ENCODE peak calls at places on chromosome 11, in five cellular contexts. One of them, this sample, is unnamed.

GRCh38 chr11:109971184-109971523 is 122.0 kb upstream of the ZC3H12C start:
- DNase-seq in HFF-Myc: peak; percentile 16
- DNase-seq in left ventricle myocardium inferior: no peak
- DNase-seq in astrocyte of the spinal cord: peak; percentile 85
- DNase-seq in neural crest cell: no peak
- DNase-seq in this sample: no peak

GRCh38 chr11:65703846-65704245 is 8.2 kb upstream of the KAT5 start:
- DNase-seq in HFF-Myc: no peak
- DNase-seq in left ventricle myocardium inferior: no peak
- DNase-seq in astrocyte of the spinal cord: no peak
- DNase-seq in neural crest cell: no peak
- DNase-seq in this sample: no peak

GRCh38 chr11:69878927-69879733 is 59.9 kb upstream of the FGF3 start:
- DNase-seq in HFF-Myc: no peak
- DNase-seq in left ventricle myocardium inferior: peak; percentile 8
- DNase-seq in astrocyte of the spinal cord: no peak
- DNase-seq in neural crest cell: no peak
- DNase-seq in this sample: no peak

GRCh38 chr11:46373787-46374740 is 7.4 kb upstream of the MDK start:
- DNase-seq in HFF-Myc: no peak
- DNase-seq in left ventricle myocardium inferior: no peak
- DNase-seq in astrocyte of the spinal cord: no peak
- DNase-seq in neural crest cell: no peak
- DNase-seq in this sample: no peak

GRCh38 chr11:10902756-10903155 is 44.9 kb upstream of the ZBED5 start:
- DNase-seq in HFF-Myc: no peak
- DNase-seq in left ventricle myocardium inferior: no peak
- DNase-seq in astrocyte of the spinal cord: no peak
- DNase-seq in neural crest cell: no peak
- DNase-seq in this sample: no peak

GRCh38 chr11:134908583-134908982 is 496.5 kb upstream of the B3GAT1 start:
- DNase-seq in HFF-Myc: no peak
- DNase-seq in left ventricle myocardium inferior: no peak
- DNase-seq in astrocyte of the spinal cord: no peak
- DNase-seq in neural crest cell: no peak
- DNase-seq in this sample: no peak

GRCh38 chr11:67366546-67366945 is 6.9 kb downstream of the CLCF1 start:
- DNase-seq in HFF-Myc: no peak
- DNase-seq in left ventricle myocardium inferior: no peak
- DNase-seq in astrocyte of the spinal cord: no peak
- DNase-seq in neural crest cell: no peak
- DNase-seq in this sample: no peak

GRCh38 chr11:103729653-103730052 is 306.8 kb upstream of the DDI1 start:
- DNase-seq in HFF-Myc: no peak
- DNase-seq in left ventricle myocardium inferior: no peak
- DNase-seq in astrocyte of the spinal cord: peak; percentile 4
- DNase-seq in neural crest cell: no peak
- DNase-seq in this sample: no peak

GRCh38 chr11:1921576-1922141 is 2.2 kb downstream of the TNNT3 start:
- DNase-seq in HFF-Myc: no peak
- DNase-seq in left ventricle myocardium inferior: no peak
- DNase-seq in astrocyte of the spinal cord: no peak
- DNase-seq in neural crest cell: no peak
- DNase-seq in this sample: no peak

GRCh38 chr11:75097173-75097557 is 489 bp upstream of the OR2AT4 start:
- DNase-seq in HFF-Myc: no peak
- DNase-seq in left ventricle myocardium inferior: no peak
- DNase-seq in astrocyte of the spinal cord: no peak
- DNase-seq in neural crest cell: no peak
- DNase-seq in this sample: no peak

GRCh38 chr11:35893796-35894475 is 49.9 kb upstream of the LDLRAD3 start:
- DNase-seq in HFF-Myc: peak; percentile 57
- DNase-seq in left ventricle myocardium inferior: no peak
- DNase-seq in astrocyte of the spinal cord: no peak
- DNase-seq in neural crest cell: no peak
- DNase-seq in this sample: no peak

GRCh38 chr11:35558468-35558867 is 33.1 kb upstream of the PAMR1 start:
- DNase-seq in HFF-Myc: no peak
- DNase-seq in left ventricle myocardium inferior: no peak
- DNase-seq in astrocyte of the spinal cord: peak; percentile 61
- DNase-seq in neural crest cell: no peak
- DNase-seq in this sample: no peak

GRCh38 chr11:63443714-63444113 is 47.3 kb downstream of the PLAAT5 start:
- DNase-seq in HFF-Myc: no peak
- DNase-seq in left ventricle myocardium inferior: no peak
- DNase-seq in astrocyte of the spinal cord: no peak
- DNase-seq in neural crest cell: no peak
- DNase-seq in this sample: no peak

GRCh38 chr11:99352642-99353041 is 331.9 kb downstream of the CNTN5 start:
- DNase-seq in HFF-Myc: no peak
- DNase-seq in left ventricle myocardium inferior: peak; percentile 36
- DNase-seq in astrocyte of the spinal cord: no peak
- DNase-seq in neural crest cell: no peak
- DNase-seq in this sample: no peak

GRCh38 chr11:75639752-75640151 is 29.1 kb downstream of the MAP6 start:
- DNase-seq in HFF-Myc: no peak
- DNase-seq in left ventricle myocardium inferior: peak; percentile 78
- DNase-seq in astrocyte of the spinal cord: peak; percentile 59
- DNase-seq in neural crest cell: peak; percentile 17
- DNase-seq in this sample: no peak

GRCh38 chr11:99918761-99919160 is 768.3 kb upstream of the ARHGAP42 start:
- DNase-seq in HFF-Myc: no peak
- DNase-seq in left ventricle myocardium inferior: no peak
- DNase-seq in astrocyte of the spinal cord: no peak
- DNase-seq in neural crest cell: no peak
- DNase-seq in this sample: no peak

GRCh38 chr11:84817998-84818397 is 809.1 kb downstream of the DLG2 start:
- DNase-seq in HFF-Myc: no peak
- DNase-seq in left ventricle myocardium inferior: no peak
- DNase-seq in astrocyte of the spinal cord: peak; percentile 6
- DNase-seq in neural crest cell: no peak
- DNase-seq in this sample: no peak

GRCh38 chr11:68447015-68447801 is 13.3 kb upstream of the PPP6R3 start:
- DNase-seq in HFF-Myc: no peak
- DNase-seq in left ventricle myocardium inferior: peak; percentile 78
- DNase-seq in astrocyte of the spinal cord: peak; percentile 58
- DNase-seq in neural crest cell: peak; percentile 71
- DNase-seq in this sample: peak; percentile 87

GRCh38 chr11:908273-908672 is 2.3 kb downstream of the CHID1 start:
- DNase-seq in HFF-Myc: no peak
- DNase-seq in left ventricle myocardium inferior: no peak
- DNase-seq in astrocyte of the spinal cord: no peak
- DNase-seq in neural crest cell: no peak
- DNase-seq in this sample: no peak

GRCh38 chr11:121654506-121655480 is 202.0 kb upstream of the SORL1-AS1 start:
- DNase-seq in HFF-Myc: no peak
- DNase-seq in left ventricle myocardium inferior: no peak
- DNase-seq in astrocyte of the spinal cord: no peak
- DNase-seq in neural crest cell: no peak
- DNase-seq in this sample: no peak
- TF ChIP-seq CTCF in HFF-Myc: no peak
- TF ChIP-seq CTCF in left ventricle myocardium inferior: no peak
- TF ChIP-seq CTCF in astrocyte of the spinal cord: no peak
- TF ChIP-seq CTCF in neural crest cell: no peak
- TF ChIP-seq CTCF in this sample: no peak

DNA sequence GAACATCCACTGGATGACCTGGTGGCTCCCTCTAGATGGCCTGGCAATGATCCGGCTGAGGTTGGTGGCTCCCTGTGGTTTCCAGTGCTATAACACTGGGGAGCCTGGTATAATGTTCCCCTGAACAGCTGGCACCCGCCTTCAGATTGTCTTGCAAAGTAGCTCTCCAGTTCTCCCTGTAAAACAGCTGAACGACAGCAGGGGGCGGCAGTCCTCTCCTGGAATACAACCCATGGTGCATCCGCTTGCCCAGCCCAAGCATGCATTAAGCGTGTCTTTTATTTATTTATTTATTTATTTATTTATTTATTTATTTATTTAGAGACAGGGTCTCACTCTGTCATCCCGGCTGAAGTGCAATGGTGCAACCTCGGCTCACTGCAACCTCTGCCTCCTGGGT is 258.9 kb downstream of the BUD13 start:
- DNase-seq in HFF-Myc: peak; percentile 4
- DNase-seq in left ventricle myocardium inferior: peak; percentile 21
- DNase-seq in astrocyte of the spinal cord: peak; percentile 15
- DNase-seq in neural crest cell: peak; percentile 36
- DNase-seq in this sample: peak; percentile 66
- TF ChIP-seq CTCF in HFF-Myc: peak; percentile 40
- TF ChIP-seq CTCF in left ventricle myocardium inferior: peak; percentile 43
- TF ChIP-seq CTCF in astrocyte of the spinal cord: no peak
- TF ChIP-seq CTCF in neural crest cell: peak; percentile 53
- TF ChIP-seq CTCF in this sample: peak; percentile 68

GRCh38 chr11:76880956-76881355 is 20.2 kb downstream of the ACER3 start:
- DNase-seq in HFF-Myc: no peak
- DNase-seq in left ventricle myocardium inferior: no peak
- DNase-seq in astrocyte of the spinal cord: no peak
- DNase-seq in neural crest cell: no peak
- DNase-seq in this sample: no peak

GRCh38 chr11:76878014-76878413 is 17.3 kb downstream of the ACER3 start:
- DNase-seq in HFF-Myc: no peak
- DNase-seq in left ventricle myocardium inferior: no peak
- DNase-seq in astrocyte of the spinal cord: no peak
- DNase-seq in neural crest cell: no peak
- DNase-seq in this sample: no peak

GRCh38 chr11:76885390-76886097 is 24.8 kb downstream of the ACER3 start:
- DNase-seq in HFF-Myc: no peak
- DNase-seq in left ventricle myocardium inferior: no peak
- DNase-seq in astrocyte of the spinal cord: peak; percentile 67
- DNase-seq in neural crest cell: no peak
- DNase-seq in this sample: no peak

DNA sequence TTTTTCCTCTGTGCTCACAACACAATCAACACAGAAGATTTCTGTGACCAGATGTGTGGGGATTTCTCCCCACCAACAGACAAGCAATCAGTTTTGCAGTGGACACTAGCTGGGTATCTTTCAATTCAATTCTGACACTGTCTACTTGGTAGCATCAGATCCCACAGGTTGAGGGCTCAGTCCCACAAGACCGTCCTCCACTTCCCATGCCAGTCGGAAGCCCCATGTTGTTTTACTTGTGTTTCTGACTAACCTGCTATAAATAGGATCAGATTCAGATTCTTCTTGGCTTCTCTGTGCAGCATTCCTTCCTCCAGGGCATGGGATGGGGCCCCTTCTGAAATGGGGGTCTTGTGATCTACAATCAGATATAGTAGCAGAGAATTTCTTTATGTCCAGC is 19.6 kb downstream of the ACER3 start:
- DNase-seq in HFF-Myc: no peak
- DNase-seq in left ventricle myocardium inferior: no peak
- DNase-seq in astrocyte of the spinal cord: no peak
- DNase-seq in neural crest cell: no peak
- DNase-seq in this sample: no peak
- TF ChIP-seq CTCF in HFF-Myc: no peak
- TF ChIP-seq CTCF in left ventricle myocardium inferior: no peak
- TF ChIP-seq CTCF in astrocyte of the spinal cord: no peak
- TF ChIP-seq CTCF in neural crest cell: no peak
- TF ChIP-seq CTCF in this sample: no peak

GRCh38 chr11:59846556-59846955 is 1.3 kb upstream of the CBLIF start:
- DNase-seq in HFF-Myc: no peak
- DNase-seq in left ventricle myocardium inferior: no peak
- DNase-seq in astrocyte of the spinal cord: no peak
- DNase-seq in neural crest cell: no peak
- DNase-seq in this sample: no peak

GRCh38 chr11:59842316-59842715 is 3.0 kb downstream of the CBLIF start:
- DNase-seq in HFF-Myc: no peak
- DNase-seq in left ventricle myocardium inferior: no peak
- DNase-seq in astrocyte of the spinal cord: no peak
- DNase-seq in neural crest cell: no peak
- DNase-seq in this sample: no peak

GRCh38 chr11:59849129-59849528 is 3.8 kb upstream of the CBLIF start:
- DNase-seq in HFF-Myc: no peak
- DNase-seq in left ventricle myocardium inferior: no peak
- DNase-seq in astrocyte of the spinal cord: no peak
- DNase-seq in neural crest cell: no peak
- DNase-seq in this sample: no peak

GRCh38 chr11:59845399-59845798 is at the start of gene CBLIF:
- DNase-seq in HFF-Myc: no peak
- DNase-seq in left ventricle myocardium inferior: no peak
- DNase-seq in astrocyte of the spinal cord: no peak
- DNase-seq in neural crest cell: no peak
- DNase-seq in this sample: no peak

DNA sequence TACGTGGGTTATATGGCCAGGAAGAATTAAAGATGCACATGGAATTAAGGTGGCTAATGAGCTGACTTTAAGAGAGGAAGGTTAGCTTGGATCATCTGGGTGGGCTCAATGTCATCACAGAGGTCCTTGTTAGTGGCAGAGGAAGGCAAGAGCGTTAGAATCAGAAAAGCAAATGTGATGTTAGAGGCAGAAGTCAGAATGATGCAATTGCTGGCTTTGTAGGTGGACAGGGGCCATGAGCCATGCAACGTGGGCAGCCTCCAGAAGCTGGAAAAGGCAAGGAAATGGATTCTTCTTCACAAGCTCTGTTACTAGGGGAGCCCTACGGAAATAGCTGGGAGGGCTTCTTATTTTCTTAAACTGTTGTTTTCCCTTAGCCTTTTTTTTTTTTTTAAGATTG is 2.3 kb upstream of the CBLIF start:
- DNase-seq in HFF-Myc: no peak
- DNase-seq in left ventricle myocardium inferior: no peak
- DNase-seq in astrocyte of the spinal cord: no peak
- DNase-seq in neural crest cell: no peak
- DNase-seq in this sample: no peak
- TF ChIP-seq CTCF in HFF-Myc: no peak
- TF ChIP-seq CTCF in left ventricle myocardium inferior: no peak
- TF ChIP-seq CTCF in astrocyte of the spinal cord: no peak
- TF ChIP-seq CTCF in neural crest cell: no peak
- TF ChIP-seq CTCF in this sample: no peak

GRCh38 chr11:128522063-128522942 is 65.1 kb downstream of the ETS1 start:
- DNase-seq in HFF-Myc: peak; percentile 91
- DNase-seq in left ventricle myocardium inferior: peak; percentile 94
- DNase-seq in astrocyte of the spinal cord: peak; percentile 98
- DNase-seq in neural crest cell: peak; percentile 82
- DNase-seq in this sample: peak; percentile 93
- TF ChIP-seq CTCF in HFF-Myc: no peak
- TF ChIP-seq CTCF in left ventricle myocardium inferior: no peak
- TF ChIP-seq CTCF in astrocyte of the spinal cord: no peak
- TF ChIP-seq CTCF in neural crest cell: no peak
- TF ChIP-seq CTCF in this sample: no peak

This sample was measured in endothelial cell.